ENCODE peak calls at places on chromosome 13, in six cellular contexts. J is stimulated activated CD4-positive, alpha-beta T cell treated with anti-CD3 and anti-CD28 coated beads, Interleukin-15, amount 100 ng/mL, for 24 hours; M is kidney tubule cell; P is NCI-H774; N is NCI-H1048; H is stomach. W is an unnamed sample.

GRCh38 chr13:38687246-38688229 is 661 bp downstream of the FREM2 start:
- DNase-seq in J (peak), H (no peak), N (no peak), M (peak), P (no peak), W (no peak)

GRCh38 chr13:21123956-21124355 is 52.4 kb downstream of the SKA3 start:
- DNase-seq in N (no peak), P (no peak), M (no peak), J (no peak), H (no peak), W (no peak)

GRCh38 chr13:106238690-106239089 is 296.8 kb downstream of the EFNB2 start:
- DNase-seq in P (no peak), H (no peak), N (no peak), J (no peak), M (no peak), W (no peak)

GRCh38 chr13:105979586-105979985 is 555.9 kb downstream of the EFNB2 start:
- DNase-seq in N (no peak), M (peak), P (peak), H (peak), J (no peak), W (peak)

GRCh38 chr13:34750078-34750703 is 191.9 kb upstream of the NBEA start:
- DNase-seq in P (peak), N (no peak), H (no peak), M (peak), J (no peak), W (no peak)

GRCh38 chr13:28333204-28333900 is 161.6 kb downstream of the FLT1 start:
- DNase-seq in N (no peak), M (no peak), P (no peak), J (no peak), H (no peak), W (no peak)

GRCh38 chr13:25688524-25688923 is 316.8 kb downstream of the ATP8A2 start:
- DNase-seq in N (no peak), H (no peak), J (no peak), P (no peak), M (no peak), W (no peak)

GRCh38 chr13:41098761-41099160 is 33.8 kb downstream of the KBTBD6 start:
- DNase-seq in J (no peak), H (no peak), M (no peak), P (no peak), N (no peak), W (no peak)

GRCh38 chr13:27313742-27314141 is 43.1 kb downstream of the RASL11A start:
- DNase-seq in J (no peak), M (no peak), N (no peak), P (no peak), H (no peak), W (no peak)

GRCh38 chr13:110209950-110210603 is 96.9 kb downstream of the COL4A1 start:
- DNase-seq in J (no peak), H (no peak), P (no peak), M (peak), N (no peak), W (peak)

GRCh38 chr13:24263652-24264051 is 45.7 kb upstream of the C1QTNF9 start:
- DNase-seq in J (no peak), P (no peak), N (no peak), M (no peak), H (no peak), W (no peak)

GRCh38 chr13:76656056-76656455 is 230.1 kb downstream of the KCTD12 start:
- DNase-seq in P (no peak), M (no peak), J (no peak), N (no peak), H (no peak), W (no peak)

GRCh38 chr13:73580868-73581267 is 522.1 kb downstream of the KLF5 start:
- DNase-seq in N (no peak), P (no peak), J (no peak), M (no peak), H (no peak), W (no peak)

GRCh38 chr13:49217962-49218492 is 2.1 kb upstream of the MLNR start:
- DNase-seq in P (no peak), H (no peak), M (no peak), N (no peak), J (no peak), W (no peak)